ENCODE peak calls at places on chromosomes 1 and 21, in nine cellular contexts. One of them, this sample, is unnamed.

GRCh38 chr1:178093958-178094751 is at the start of gene RASAL2:
- DNase-seq in lung: peak
- DNase-seq in right cardiac atrium: peak
- DNase-seq in substantia nigra: peak
- DNase-seq in globus pallidus: peak
- DNase-seq in activated T-cell treated with anti-CD3 and anti-CD28 coated beads, Interleukin-2, amount 50 U/mL, for 4 hours: no peak
- DNase-seq in stimulated activated CD4-positive, alpha-beta T cell treated with anti-CD3 and anti-CD28 coated beads, Interleukin-1b, Interleukin-23, amount 100 ng/mL, for 4 hours: no peak
- DNase-seq in HT-29: peak
- DNase-seq in stimulated activated CD8-positive, alpha-beta memory T cell treated with anti-CD3 and anti-CD28 coated beads, Interleukin-4, amount 100 ng/mL, for 1 hour: no peak
- DNase-seq in this sample: no peak

GRCh38 chr1:183281039-183281438 is 95.0 kb downstream of the LAMC2 start:
- DNase-seq in lung: peak
- DNase-seq in right cardiac atrium: peak
- DNase-seq in substantia nigra: no peak
- DNase-seq in globus pallidus: no peak
- DNase-seq in activated T-cell treated with anti-CD3 and anti-CD28 coated beads, Interleukin-2, amount 50 U/mL, for 4 hours: no peak
- DNase-seq in stimulated activated CD4-positive, alpha-beta T cell treated with anti-CD3 and anti-CD28 coated beads, Interleukin-1b, Interleukin-23, amount 100 ng/mL, for 4 hours: no peak
- DNase-seq in HT-29: no peak
- DNase-seq in stimulated activated CD8-positive, alpha-beta memory T cell treated with anti-CD3 and anti-CD28 coated beads, Interleukin-4, amount 100 ng/mL, for 1 hour: no peak
- DNase-seq in this sample: no peak

GRCh38 chr1:119816407-119816806 is 5.1 kb upstream of the REG4 start:
- DNase-seq in lung: no peak
- DNase-seq in right cardiac atrium: no peak
- DNase-seq in substantia nigra: no peak
- DNase-seq in globus pallidus: no peak
- DNase-seq in activated T-cell treated with anti-CD3 and anti-CD28 coated beads, Interleukin-2, amount 50 U/mL, for 4 hours: no peak
- DNase-seq in stimulated activated CD4-positive, alpha-beta T cell treated with anti-CD3 and anti-CD28 coated beads, Interleukin-1b, Interleukin-23, amount 100 ng/mL, for 4 hours: no peak
- DNase-seq in HT-29: peak
- DNase-seq in stimulated activated CD8-positive, alpha-beta memory T cell treated with anti-CD3 and anti-CD28 coated beads, Interleukin-4, amount 100 ng/mL, for 1 hour: no peak
- DNase-seq in this sample: no peak

GRCh38 chr1:204706838-204707509 is 21.4 kb upstream of the LRRN2 start:
- DNase-seq in lung: no peak
- DNase-seq in right cardiac atrium: no peak
- DNase-seq in substantia nigra: no peak
- DNase-seq in globus pallidus: no peak
- DNase-seq in activated T-cell treated with anti-CD3 and anti-CD28 coated beads, Interleukin-2, amount 50 U/mL, for 4 hours: no peak
- DNase-seq in stimulated activated CD4-positive, alpha-beta T cell treated with anti-CD3 and anti-CD28 coated beads, Interleukin-1b, Interleukin-23, amount 100 ng/mL, for 4 hours: no peak
- DNase-seq in HT-29: no peak
- DNase-seq in stimulated activated CD8-positive, alpha-beta memory T cell treated with anti-CD3 and anti-CD28 coated beads, Interleukin-4, amount 100 ng/mL, for 1 hour: no peak
- DNase-seq in this sample: no peak

GRCh38 chr1:8706995-8707396 is 110.4 kb downstream of the RERE start:
- DNase-seq in lung: no peak
- DNase-seq in right cardiac atrium: no peak
- DNase-seq in substantia nigra: no peak
- DNase-seq in globus pallidus: no peak
- DNase-seq in activated T-cell treated with anti-CD3 and anti-CD28 coated beads, Interleukin-2, amount 50 U/mL, for 4 hours: no peak
- DNase-seq in stimulated activated CD4-positive, alpha-beta T cell treated with anti-CD3 and anti-CD28 coated beads, Interleukin-1b, Interleukin-23, amount 100 ng/mL, for 4 hours: no peak
- DNase-seq in HT-29: no peak
- DNase-seq in stimulated activated CD8-positive, alpha-beta memory T cell treated with anti-CD3 and anti-CD28 coated beads, Interleukin-4, amount 100 ng/mL, for 1 hour: no peak
- DNase-seq in this sample: no peak

GRCh38 chr21:34537838-34538237 is 25.8 kb upstream of the KCNE1 start:
- DNase-seq in lung: no peak
- DNase-seq in right cardiac atrium: no peak
- DNase-seq in substantia nigra: no peak
- DNase-seq in globus pallidus: no peak
- DNase-seq in activated T-cell treated with anti-CD3 and anti-CD28 coated beads, Interleukin-2, amount 50 U/mL, for 4 hours: no peak
- DNase-seq in stimulated activated CD4-positive, alpha-beta T cell treated with anti-CD3 and anti-CD28 coated beads, Interleukin-1b, Interleukin-23, amount 100 ng/mL, for 4 hours: no peak
- DNase-seq in HT-29: no peak
- DNase-seq in stimulated activated CD8-positive, alpha-beta memory T cell treated with anti-CD3 and anti-CD28 coated beads, Interleukin-4, amount 100 ng/mL, for 1 hour: no peak
- DNase-seq in this sample: no peak

GRCh38 chr1:234760303-234760723 is 150.3 kb upstream of the IRF2BP2 start:
- DNase-seq in lung: no peak
- DNase-seq in right cardiac atrium: no peak
- DNase-seq in substantia nigra: no peak
- DNase-seq in globus pallidus: no peak
- DNase-seq in activated T-cell treated with anti-CD3 and anti-CD28 coated beads, Interleukin-2, amount 50 U/mL, for 4 hours: no peak
- DNase-seq in stimulated activated CD4-positive, alpha-beta T cell treated with anti-CD3 and anti-CD28 coated beads, Interleukin-1b, Interleukin-23, amount 100 ng/mL, for 4 hours: no peak
- DNase-seq in HT-29: peak
- DNase-seq in stimulated activated CD8-positive, alpha-beta memory T cell treated with anti-CD3 and anti-CD28 coated beads, Interleukin-4, amount 100 ng/mL, for 1 hour: no peak
- DNase-seq in this sample: no peak

GRCh38 chr1:53311104-53311908 is 16.6 kb downstream of the LRP8 start:
- DNase-seq in lung: no peak
- DNase-seq in right cardiac atrium: no peak
- DNase-seq in substantia nigra: no peak
- DNase-seq in globus pallidus: no peak
- DNase-seq in activated T-cell treated with anti-CD3 and anti-CD28 coated beads, Interleukin-2, amount 50 U/mL, for 4 hours: no peak
- DNase-seq in stimulated activated CD4-positive, alpha-beta T cell treated with anti-CD3 and anti-CD28 coated beads, Interleukin-1b, Interleukin-23, amount 100 ng/mL, for 4 hours: no peak
- DNase-seq in HT-29: no peak
- DNase-seq in stimulated activated CD8-positive, alpha-beta memory T cell treated with anti-CD3 and anti-CD28 coated beads, Interleukin-4, amount 100 ng/mL, for 1 hour: no peak
- DNase-seq in this sample: no peak

GRCh38 chr1:85148524-85149250 is 52.1 kb downstream of the SYDE2 start:
- DNase-seq in lung: no peak
- DNase-seq in right cardiac atrium: peak
- DNase-seq in substantia nigra: no peak
- DNase-seq in globus pallidus: no peak
- DNase-seq in activated T-cell treated with anti-CD3 and anti-CD28 coated beads, Interleukin-2, amount 50 U/mL, for 4 hours: no peak
- DNase-seq in stimulated activated CD4-positive, alpha-beta T cell treated with anti-CD3 and anti-CD28 coated beads, Interleukin-1b, Interleukin-23, amount 100 ng/mL, for 4 hours: no peak
- DNase-seq in HT-29: no peak
- DNase-seq in stimulated activated CD8-positive, alpha-beta memory T cell treated with anti-CD3 and anti-CD28 coated beads, Interleukin-4, amount 100 ng/mL, for 1 hour: no peak
- DNase-seq in this sample: no peak

GRCh38 chr1:27021347-27022031 is 8.8 kb upstream of the TENT5B start:
- DNase-seq in lung: no peak
- DNase-seq in right cardiac atrium: peak
- DNase-seq in substantia nigra: no peak
- DNase-seq in globus pallidus: no peak
- DNase-seq in activated T-cell treated with anti-CD3 and anti-CD28 coated beads, Interleukin-2, amount 50 U/mL, for 4 hours: no peak
- DNase-seq in stimulated activated CD4-positive, alpha-beta T cell treated with anti-CD3 and anti-CD28 coated beads, Interleukin-1b, Interleukin-23, amount 100 ng/mL, for 4 hours: no peak
- DNase-seq in HT-29: no peak
- DNase-seq in stimulated activated CD8-positive, alpha-beta memory T cell treated with anti-CD3 and anti-CD28 coated beads, Interleukin-4, amount 100 ng/mL, for 1 hour: no peak
- DNase-seq in this sample: no peak

GRCh38 chr1:184854456-184855180 is 100.0 kb upstream of the EDEM3 start:
- DNase-seq in lung: no peak
- DNase-seq in right cardiac atrium: no peak
- DNase-seq in substantia nigra: no peak
- DNase-seq in globus pallidus: no peak
- DNase-seq in activated T-cell treated with anti-CD3 and anti-CD28 coated beads, Interleukin-2, amount 50 U/mL, for 4 hours: no peak
- DNase-seq in stimulated activated CD4-positive, alpha-beta T cell treated with anti-CD3 and anti-CD28 coated beads, Interleukin-1b, Interleukin-23, amount 100 ng/mL, for 4 hours: no peak
- DNase-seq in HT-29: no peak
- DNase-seq in stimulated activated CD8-positive, alpha-beta memory T cell treated with anti-CD3 and anti-CD28 coated beads, Interleukin-4, amount 100 ng/mL, for 1 hour: no peak
- DNase-seq in this sample: no peak

GRCh38 chr21:45695086-45695485 is 51.6 kb downstream of the PCBP3 start:
- DNase-seq in lung: no peak
- DNase-seq in right cardiac atrium: no peak
- DNase-seq in substantia nigra: no peak
- DNase-seq in globus pallidus: no peak
- DNase-seq in activated T-cell treated with anti-CD3 and anti-CD28 coated beads, Interleukin-2, amount 50 U/mL, for 4 hours: no peak
- DNase-seq in stimulated activated CD4-positive, alpha-beta T cell treated with anti-CD3 and anti-CD28 coated beads, Interleukin-1b, Interleukin-23, amount 100 ng/mL, for 4 hours: no peak
- DNase-seq in HT-29: no peak
- DNase-seq in stimulated activated CD8-positive, alpha-beta memory T cell treated with anti-CD3 and anti-CD28 coated beads, Interleukin-4, amount 100 ng/mL, for 1 hour: no peak
- DNase-seq in this sample: no peak

GRCh38 chr1:18575620-18576019 is 55.0 kb upstream of the PAX7 start:
- DNase-seq in lung: no peak
- DNase-seq in right cardiac atrium: peak
- DNase-seq in substantia nigra: peak
- DNase-seq in globus pallidus: no peak
- DNase-seq in activated T-cell treated with anti-CD3 and anti-CD28 coated beads, Interleukin-2, amount 50 U/mL, for 4 hours: peak
- DNase-seq in stimulated activated CD4-positive, alpha-beta T cell treated with anti-CD3 and anti-CD28 coated beads, Interleukin-1b, Interleukin-23, amount 100 ng/mL, for 4 hours: peak
- DNase-seq in HT-29: peak
- DNase-seq in stimulated activated CD8-positive, alpha-beta memory T cell treated with anti-CD3 and anti-CD28 coated beads, Interleukin-4, amount 100 ng/mL, for 1 hour: no peak
- DNase-seq in this sample: no peak

GRCh38 chr1:46996659-46997281 is 26.7 kb upstream of the CYP4X1 start:
- DNase-seq in lung: no peak
- DNase-seq in right cardiac atrium: no peak
- DNase-seq in substantia nigra: no peak
- DNase-seq in globus pallidus: no peak
- DNase-seq in activated T-cell treated with anti-CD3 and anti-CD28 coated beads, Interleukin-2, amount 50 U/mL, for 4 hours: no peak
- DNase-seq in stimulated activated CD4-positive, alpha-beta T cell treated with anti-CD3 and anti-CD28 coated beads, Interleukin-1b, Interleukin-23, amount 100 ng/mL, for 4 hours: no peak
- DNase-seq in HT-29: no peak
- DNase-seq in stimulated activated CD8-positive, alpha-beta memory T cell treated with anti-CD3 and anti-CD28 coated beads, Interleukin-4, amount 100 ng/mL, for 1 hour: no peak
- DNase-seq in this sample: no peak

GRCh38 chr1:245121523-245121922 is 33.3 kb upstream of the KIF26B start:
- DNase-seq in lung: no peak
- DNase-seq in right cardiac atrium: no peak
- DNase-seq in substantia nigra: no peak
- DNase-seq in globus pallidus: no peak
- DNase-seq in activated T-cell treated with anti-CD3 and anti-CD28 coated beads, Interleukin-2, amount 50 U/mL, for 4 hours: no peak
- DNase-seq in stimulated activated CD4-positive, alpha-beta T cell treated with anti-CD3 and anti-CD28 coated beads, Interleukin-1b, Interleukin-23, amount 100 ng/mL, for 4 hours: no peak
- DNase-seq in HT-29: no peak
- DNase-seq in stimulated activated CD8-positive, alpha-beta memory T cell treated with anti-CD3 and anti-CD28 coated beads, Interleukin-4, amount 100 ng/mL, for 1 hour: no peak
- DNase-seq in this sample: no peak

GRCh38 chr1:9100471-9101043 is 28.3 kb downstream of the GPR157 start:
- DNase-seq in lung: no peak
- DNase-seq in right cardiac atrium: no peak
- DNase-seq in substantia nigra: no peak
- DNase-seq in globus pallidus: no peak
- DNase-seq in activated T-cell treated with anti-CD3 and anti-CD28 coated beads, Interleukin-2, amount 50 U/mL, for 4 hours: no peak
- DNase-seq in stimulated activated CD4-positive, alpha-beta T cell treated with anti-CD3 and anti-CD28 coated beads, Interleukin-1b, Interleukin-23, amount 100 ng/mL, for 4 hours: no peak
- DNase-seq in HT-29: no peak
- DNase-seq in stimulated activated CD8-positive, alpha-beta memory T cell treated with anti-CD3 and anti-CD28 coated beads, Interleukin-4, amount 100 ng/mL, for 1 hour: no peak
- DNase-seq in this sample: no peak

GRCh38 chr1:153684892-153685291 is 6.4 kb downstream of the NPR1 start:
- DNase-seq in lung: no peak
- DNase-seq in right cardiac atrium: no peak
- DNase-seq in substantia nigra: no peak
- DNase-seq in globus pallidus: no peak
- DNase-seq in activated T-cell treated with anti-CD3 and anti-CD28 coated beads, Interleukin-2, amount 50 U/mL, for 4 hours: no peak
- DNase-seq in stimulated activated CD4-positive, alpha-beta T cell treated with anti-CD3 and anti-CD28 coated beads, Interleukin-1b, Interleukin-23, amount 100 ng/mL, for 4 hours: no peak
- DNase-seq in HT-29: no peak
- DNase-seq in stimulated activated CD8-positive, alpha-beta memory T cell treated with anti-CD3 and anti-CD28 coated beads, Interleukin-4, amount 100 ng/mL, for 1 hour: no peak
- DNase-seq in this sample: no peak

GRCh38 chr1:180594723-180595122 is 36.0 kb downstream of the OVAAL start:
- DNase-seq in lung: no peak
- DNase-seq in right cardiac atrium: no peak
- DNase-seq in substantia nigra: no peak
- DNase-seq in globus pallidus: no peak
- DNase-seq in activated T-cell treated with anti-CD3 and anti-CD28 coated beads, Interleukin-2, amount 50 U/mL, for 4 hours: no peak
- DNase-seq in stimulated activated CD4-positive, alpha-beta T cell treated with anti-CD3 and anti-CD28 coated beads, Interleukin-1b, Interleukin-23, amount 100 ng/mL, for 4 hours: no peak
- DNase-seq in HT-29: no peak
- DNase-seq in stimulated activated CD8-positive, alpha-beta memory T cell treated with anti-CD3 and anti-CD28 coated beads, Interleukin-4, amount 100 ng/mL, for 1 hour: no peak
- DNase-seq in this sample: no peak

GRCh38 chr1:243474384-243474851 is 218.6 kb downstream of the SDCCAG8 start:
- DNase-seq in lung: no peak
- DNase-seq in right cardiac atrium: peak
- DNase-seq in substantia nigra: no peak
- DNase-seq in globus pallidus: no peak
- DNase-seq in activated T-cell treated with anti-CD3 and anti-CD28 coated beads, Interleukin-2, amount 50 U/mL, for 4 hours: no peak
- DNase-seq in stimulated activated CD4-positive, alpha-beta T cell treated with anti-CD3 and anti-CD28 coated beads, Interleukin-1b, Interleukin-23, amount 100 ng/mL, for 4 hours: no peak
- DNase-seq in HT-29: no peak
- DNase-seq in stimulated activated CD8-positive, alpha-beta memory T cell treated with anti-CD3 and anti-CD28 coated beads, Interleukin-4, amount 100 ng/mL, for 1 hour: no peak
- DNase-seq in this sample: no peak

GRCh38 chr1:12618661-12619395 is 818 bp upstream of the DHRS3 start:
- DNase-seq in lung: peak
- DNase-seq in right cardiac atrium: peak
- DNase-seq in substantia nigra: peak
- DNase-seq in globus pallidus: no peak
- DNase-seq in activated T-cell treated with anti-CD3 and anti-CD28 coated beads, Interleukin-2, amount 50 U/mL, for 4 hours: peak
- DNase-seq in stimulated activated CD4-positive, alpha-beta T cell treated with anti-CD3 and anti-CD28 coated beads, Interleukin-1b, Interleukin-23, amount 100 ng/mL, for 4 hours: peak
- DNase-seq in HT-29: peak
- DNase-seq in stimulated activated CD8-positive, alpha-beta memory T cell treated with anti-CD3 and anti-CD28 coated beads, Interleukin-4, amount 100 ng/mL, for 1 hour: no peak
- DNase-seq in this sample: no peak

GRCh38 chr1:55304306-55304705 is 89.1 kb upstream of the USP24 start:
- DNase-seq in lung: no peak
- DNase-seq in right cardiac atrium: peak
- DNase-seq in substantia nigra: no peak
- DNase-seq in globus pallidus: no peak
- DNase-seq in activated T-cell treated with anti-CD3 and anti-CD28 coated beads, Interleukin-2, amount 50 U/mL, for 4 hours: no peak
- DNase-seq in stimulated activated CD4-positive, alpha-beta T cell treated with anti-CD3 and anti-CD28 coated beads, Interleukin-1b, Interleukin-23, amount 100 ng/mL, for 4 hours: no peak
- DNase-seq in HT-29: no peak
- DNase-seq in stimulated activated CD8-positive, alpha-beta memory T cell treated with anti-CD3 and anti-CD28 coated beads, Interleukin-4, amount 100 ng/mL, for 1 hour: no peak
- DNase-seq in this sample: no peak

GRCh38 chr1:11550664-11551283 is 71.8 kb downstream of the DISP3 start:
- DNase-seq in lung: peak
- DNase-seq in right cardiac atrium: peak
- DNase-seq in substantia nigra: peak
- DNase-seq in globus pallidus: peak
- DNase-seq in activated T-cell treated with anti-CD3 and anti-CD28 coated beads, Interleukin-2, amount 50 U/mL, for 4 hours: no peak
- DNase-seq in stimulated activated CD4-positive, alpha-beta T cell treated with anti-CD3 and anti-CD28 coated beads, Interleukin-1b, Interleukin-23, amount 100 ng/mL, for 4 hours: no peak
- DNase-seq in HT-29: peak
- DNase-seq in stimulated activated CD8-positive, alpha-beta memory T cell treated with anti-CD3 and anti-CD28 coated beads, Interleukin-4, amount 100 ng/mL, for 1 hour: no peak
- DNase-seq in this sample: no peak

GRCh38 chr1:175075572-175076568 is 8.2 kb downstream of the TNN start:
- DNase-seq in lung: no peak
- DNase-seq in right cardiac atrium: no peak
- DNase-seq in substantia nigra: no peak
- DNase-seq in globus pallidus: no peak
- DNase-seq in activated T-cell treated with anti-CD3 and anti-CD28 coated beads, Interleukin-2, amount 50 U/mL, for 4 hours: no peak
- DNase-seq in stimulated activated CD4-positive, alpha-beta T cell treated with anti-CD3 and anti-CD28 coated beads, Interleukin-1b, Interleukin-23, amount 100 ng/mL, for 4 hours: no peak
- DNase-seq in HT-29: no peak
- DNase-seq in stimulated activated CD8-positive, alpha-beta memory T cell treated with anti-CD3 and anti-CD28 coated beads, Interleukin-4, amount 100 ng/mL, for 1 hour: no peak
- DNase-seq in this sample: no peak

GRCh38 chr1:22806584-22806983 is 95.9 kb downstream of the EPHB2 start:
- DNase-seq in lung: no peak
- DNase-seq in right cardiac atrium: no peak
- DNase-seq in substantia nigra: peak
- DNase-seq in globus pallidus: peak
- DNase-seq in activated T-cell treated with anti-CD3 and anti-CD28 coated beads, Interleukin-2, amount 50 U/mL, for 4 hours: no peak
- DNase-seq in stimulated activated CD4-positive, alpha-beta T cell treated with anti-CD3 and anti-CD28 coated beads, Interleukin-1b, Interleukin-23, amount 100 ng/mL, for 4 hours: no peak
- DNase-seq in HT-29: no peak
- DNase-seq in stimulated activated CD8-positive, alpha-beta memory T cell treated with anti-CD3 and anti-CD28 coated beads, Interleukin-4, amount 100 ng/mL, for 1 hour: no peak
- DNase-seq in this sample: no peak

GRCh38 chr1:235960799-235961198 is 94.1 kb upstream of the LYST start:
- DNase-seq in lung: no peak
- DNase-seq in right cardiac atrium: no peak
- DNase-seq in substantia nigra: no peak
- DNase-seq in globus pallidus: no peak
- DNase-seq in activated T-cell treated with anti-CD3 and anti-CD28 coated beads, Interleukin-2, amount 50 U/mL, for 4 hours: no peak
- DNase-seq in stimulated activated CD4-positive, alpha-beta T cell treated with anti-CD3 and anti-CD28 coated beads, Interleukin-1b, Interleukin-23, amount 100 ng/mL, for 4 hours: no peak
- DNase-seq in HT-29: no peak
- DNase-seq in stimulated activated CD8-positive, alpha-beta memory T cell treated with anti-CD3 and anti-CD28 coated beads, Interleukin-4, amount 100 ng/mL, for 1 hour: no peak
- DNase-seq in this sample: no peak

GRCh38 chr1:179448429-179449149 is 82.8 kb downstream of the AXDND1 start:
- DNase-seq in lung: no peak
- DNase-seq in right cardiac atrium: peak
- DNase-seq in substantia nigra: peak
- DNase-seq in globus pallidus: peak
- DNase-seq in activated T-cell treated with anti-CD3 and anti-CD28 coated beads, Interleukin-2, amount 50 U/mL, for 4 hours: no peak
- DNase-seq in stimulated activated CD4-positive, alpha-beta T cell treated with anti-CD3 and anti-CD28 coated beads, Interleukin-1b, Interleukin-23, amount 100 ng/mL, for 4 hours: no peak
- DNase-seq in HT-29: no peak
- DNase-seq in stimulated activated CD8-positive, alpha-beta memory T cell treated with anti-CD3 and anti-CD28 coated beads, Interleukin-4, amount 100 ng/mL, for 1 hour: no peak
- DNase-seq in this sample: no peak

GRCh38 chr1:44842763-44843655 is at the start of gene PTCH2:
- DNase-seq in lung: no peak
- DNase-seq in right cardiac atrium: peak
- DNase-seq in substantia nigra: peak
- DNase-seq in globus pallidus: peak
- DNase-seq in activated T-cell treated with anti-CD3 and anti-CD28 coated beads, Interleukin-2, amount 50 U/mL, for 4 hours: no peak
- DNase-seq in stimulated activated CD4-positive, alpha-beta T cell treated with anti-CD3 and anti-CD28 coated beads, Interleukin-1b, Interleukin-23, amount 100 ng/mL, for 4 hours: no peak
- DNase-seq in HT-29: no peak
- DNase-seq in stimulated activated CD8-positive, alpha-beta memory T cell treated with anti-CD3 and anti-CD28 coated beads, Interleukin-4, amount 100 ng/mL, for 1 hour: no peak
- DNase-seq in this sample: no peak

GRCh38 chr1:109567823-109568222 is 19.4 kb downstream of the GNAI3 start:
- DNase-seq in lung: no peak
- DNase-seq in right cardiac atrium: no peak
- DNase-seq in substantia nigra: no peak
- DNase-seq in globus pallidus: no peak
- DNase-seq in activated T-cell treated with anti-CD3 and anti-CD28 coated beads, Interleukin-2, amount 50 U/mL, for 4 hours: no peak
- DNase-seq in stimulated activated CD4-positive, alpha-beta T cell treated with anti-CD3 and anti-CD28 coated beads, Interleukin-1b, Interleukin-23, amount 100 ng/mL, for 4 hours: no peak
- DNase-seq in HT-29: no peak
- DNase-seq in stimulated activated CD8-positive, alpha-beta memory T cell treated with anti-CD3 and anti-CD28 coated beads, Interleukin-4, amount 100 ng/mL, for 1 hour: no peak
- DNase-seq in this sample: no peak

GRCh38 chr1:87017994-87018672 is 103.7 kb downstream of the HS2ST1 start:
- DNase-seq in lung: no peak
- DNase-seq in right cardiac atrium: no peak
- DNase-seq in substantia nigra: no peak
- DNase-seq in globus pallidus: no peak
- DNase-seq in activated T-cell treated with anti-CD3 and anti-CD28 coated beads, Interleukin-2, amount 50 U/mL, for 4 hours: no peak
- DNase-seq in stimulated activated CD4-positive, alpha-beta T cell treated with anti-CD3 and anti-CD28 coated beads, Interleukin-1b, Interleukin-23, amount 100 ng/mL, for 4 hours: no peak
- DNase-seq in HT-29: no peak
- DNase-seq in stimulated activated CD8-positive, alpha-beta memory T cell treated with anti-CD3 and anti-CD28 coated beads, Interleukin-4, amount 100 ng/mL, for 1 hour: no peak
- DNase-seq in this sample: no peak

GRCh38 chr1:218355269-218355668 is 10.1 kb downstream of the TGFB2 start:
- DNase-seq in lung: no peak
- DNase-seq in right cardiac atrium: no peak
- DNase-seq in substantia nigra: no peak
- DNase-seq in globus pallidus: no peak
- DNase-seq in activated T-cell treated with anti-CD3 and anti-CD28 coated beads, Interleukin-2, amount 50 U/mL, for 4 hours: no peak
- DNase-seq in stimulated activated CD4-positive, alpha-beta T cell treated with anti-CD3 and anti-CD28 coated beads, Interleukin-1b, Interleukin-23, amount 100 ng/mL, for 4 hours: no peak
- DNase-seq in HT-29: no peak
- DNase-seq in stimulated activated CD8-positive, alpha-beta memory T cell treated with anti-CD3 and anti-CD28 coated beads, Interleukin-4, amount 100 ng/mL, for 1 hour: no peak
- DNase-seq in this sample: no peak

GRCh38 chr1:186474208-186474607 is 13.3 kb upstream of the PDC start:
- DNase-seq in lung: no peak
- DNase-seq in right cardiac atrium: no peak
- DNase-seq in substantia nigra: no peak
- DNase-seq in globus pallidus: no peak
- DNase-seq in activated T-cell treated with anti-CD3 and anti-CD28 coated beads, Interleukin-2, amount 50 U/mL, for 4 hours: no peak
- DNase-seq in stimulated activated CD4-positive, alpha-beta T cell treated with anti-CD3 and anti-CD28 coated beads, Interleukin-1b, Interleukin-23, amount 100 ng/mL, for 4 hours: no peak
- DNase-seq in HT-29: no peak
- DNase-seq in stimulated activated CD8-positive, alpha-beta memory T cell treated with anti-CD3 and anti-CD28 coated beads, Interleukin-4, amount 100 ng/mL, for 1 hour: no peak
- DNase-seq in this sample: no peak

This sample was measured in esophagus squamous epithelium.